ENCODE peak calls at places on chromosomes 3 and 15, in five cellular contexts. One of them, this sample, is unnamed.

GRCh38 chr15:49227602-49228001 is 57.6 kb downstream of the GALK2 start:
- DNase-seq in anterior cingulate cortex: no peak
- DNase-seq in left kidney: no peak
- DNase-seq in AML-193: no peak
- DNase-seq in stomach: no peak
- DNase-seq in this sample: no peak

GRCh38 chr3:187591051-187591450 is 79.1 kb downstream of the SST start:
- DNase-seq in anterior cingulate cortex: no peak
- DNase-seq in left kidney: no peak
- DNase-seq in AML-193: no peak
- DNase-seq in stomach: no peak
- DNase-seq in this sample: no peak

GRCh38 chr3:109177888-109178287 is 41.4 kb downstream of the C3orf85 start:
- DNase-seq in anterior cingulate cortex: no peak
- DNase-seq in left kidney: peak
- DNase-seq in AML-193: no peak
- DNase-seq in stomach: no peak
- DNase-seq in this sample: no peak

GRCh38 chr3:171704002-171704401 is 106.3 kb downstream of the PLD1 start:
- DNase-seq in anterior cingulate cortex: no peak
- DNase-seq in left kidney: peak
- DNase-seq in AML-193: peak
- DNase-seq in stomach: peak
- DNase-seq in this sample: no peak

GRCh38 chr3:148727242-148727641 is 29.5 kb downstream of the AGTR1 start:
- DNase-seq in anterior cingulate cortex: no peak
- DNase-seq in left kidney: peak
- DNase-seq in AML-193: peak
- DNase-seq in stomach: no peak
- DNase-seq in this sample: peak

GRCh38 chr3:8237893-8238292 is 263.7 kb upstream of the LMCD1 start:
- DNase-seq in anterior cingulate cortex: no peak
- DNase-seq in left kidney: no peak
- DNase-seq in AML-193: no peak
- DNase-seq in stomach: no peak
- DNase-seq in this sample: no peak

GRCh38 chr3:76367281-76367680 is 581.9 kb upstream of the ZNF717 start:
- DNase-seq in anterior cingulate cortex: no peak
- DNase-seq in left kidney: no peak
- DNase-seq in AML-193: no peak
- DNase-seq in stomach: no peak
- DNase-seq in this sample: no peak

GRCh38 chr15:70348581-70349344 is 251.0 kb upstream of the TLE3 start:
- DNase-seq in anterior cingulate cortex: peak
- DNase-seq in left kidney: no peak
- DNase-seq in AML-193: peak
- DNase-seq in stomach: no peak
- DNase-seq in this sample: peak

GRCh38 chr3:41848745-41849574 is 112.9 kb downstream of the ULK4 start:
- DNase-seq in anterior cingulate cortex: no peak
- DNase-seq in left kidney: no peak
- DNase-seq in AML-193: no peak
- DNase-seq in stomach: no peak
- DNase-seq in this sample: no peak

GRCh38 chr3:191070201-191070600 is 128.8 kb upstream of the OSTN start:
- DNase-seq in anterior cingulate cortex: no peak
- DNase-seq in left kidney: no peak
- DNase-seq in AML-193: no peak
- DNase-seq in stomach: no peak
- DNase-seq in this sample: no peak

GRCh38 chr3:11735638-11736037 is 91.9 kb upstream of the VGLL4 start:
- DNase-seq in anterior cingulate cortex: no peak
- DNase-seq in left kidney: no peak
- DNase-seq in AML-193: no peak
- DNase-seq in stomach: peak
- DNase-seq in this sample: no peak